ENCODE peak calls at places on chromosomes 13 and 19, in nine cellular contexts. D is right atrium auricular region, K is colonic mucosa, S is AG04449, A is ELR, N is mucosa of descending colon, X is psoas muscle, R is NCI-H774, W is NCI-H2171 treated with DMSO at 0.1 percent for 48 hours. Z is an unnamed sample.

GRCh38 chr19:2260341-2260751 is 4.1 kb upstream of the JSRP1 start:
- DNase-seq in D (no peak), K (peak; percentile 54), S (no peak), A (peak; percentile 55), N (no peak), X (no peak), R (no peak), W (no peak), Z (no peak)

GRCh38 chr13:35855531-35856019 is 275.6 kb downstream of the DCLK1 start:
- DNase-seq in D (no peak), K (no peak), S (no peak), A (peak; percentile 75), N (no peak), X (no peak), R (no peak), W (no peak), Z (peak; percentile 40)

GRCh38 chr13:100611678-100612492 is 23.3 kb upstream of the GGACT start:
- DNase-seq in D (no peak), K (no peak), S (no peak), A (no peak), N (no peak), X (no peak), R (no peak), W (no peak), Z (no peak)

GRCh38 chr19:19966862-19967261 is 66.1 kb downstream of the ZNF93 start:
- DNase-seq in D (no peak), K (no peak), S (no peak), A (no peak), N (no peak), X (no peak), R (no peak), W (no peak), Z (no peak)

GRCh38 chr13:51773515-51773914 is 30.4 kb downstream of the DHRS12 start:
- DNase-seq in D (peak; percentile 51), K (no peak), S (no peak), A (no peak), N (no peak), X (no peak), R (no peak), W (no peak), Z (no peak)

GRCh38 chr19:41401483-41401882 is 3.9 kb downstream of the BCKDHA start:
- DNase-seq in D (no peak), K (no peak), S (no peak), A (no peak), N (no peak), X (no peak), R (no peak), W (no peak), Z (no peak)

GRCh38 chr19:8361921-8362793 is 1.8 kb upstream of the ANGPTL4 start:
- DNase-seq in D (peak; percentile 98), K (peak; percentile 93), S (peak; percentile 94), A (peak; percentile 99), N (peak; percentile 89), X (peak; percentile 98), R (peak; percentile 76), W (peak; percentile 65), Z (peak; percentile 38)

GRCh38 chr19:38152461-38153379 is 71.3 kb downstream of the DPF1 start:
- DNase-seq in D (no peak), K (no peak), S (no peak), A (peak; percentile 82), N (no peak), X (no peak), R (no peak), W (no peak), Z (no peak)

GRCh38 chr19:33445752-33446070 is 72.2 kb downstream of the CEBPG start:
- DNase-seq in D (no peak), K (no peak), S (no peak), A (no peak), N (no peak), X (peak; percentile 23), R (no peak), W (no peak), Z (no peak)

GRCh38 chr19:18441804-18442788 is 4.2 kb upstream of the ISYNA1 start:
- DNase-seq in D (no peak), K (no peak), S (no peak), A (no peak), N (no peak), X (no peak), R (no peak), W (no peak), Z (no peak)

GRCh38 chr19:2627855-2628254 is 74.6 kb downstream of the GNG7 start:
- DNase-seq in D (no peak), K (no peak), S (no peak), A (peak; percentile 80), N (no peak), X (no peak), R (no peak), W (no peak), Z (no peak)

GRCh38 chr13:65606622-65607021 is 1623.5 kb downstream of the PCDH9 start:
- DNase-seq in D (no peak), K (no peak), S (peak; percentile 37), A (peak; percentile 37), N (no peak), X (no peak), R (no peak), W (no peak), Z (no peak)

GRCh38 chr19:16737909-16738308 is 18.3 kb downstream of the NWD1 start:
- DNase-seq in D (no peak), K (peak; percentile 33), S (no peak), A (no peak), N (no peak), X (no peak), R (peak; percentile 80), W (peak; percentile 77), Z (no peak)

GRCh38 chr13:24693862-24694471 is 13.8 kb downstream of the ATP12A start:
- DNase-seq in D (no peak), K (peak; percentile 49), S (no peak), A (peak; percentile 68), N (no peak), X (peak; percentile 36), R (peak; percentile 40), W (peak; percentile 50), Z (no peak)

GRCh38 chr19:5108123-5108613 is 139.3 kb downstream of the KDM4B start:
- DNase-seq in D (no peak), K (no peak), S (no peak), A (no peak), N (no peak), X (no peak), R (no peak), W (no peak), Z (no peak)